ENCODE peak calls at places on chromosome 5, in four cellular contexts. One of them, this sample, is unnamed.

GRCh38 chr5:161513952-161514351 is 32.6 kb downstream of the GABRB2 start:
- DNase-seq in prostate gland: no peak
- DNase-seq in sigmoid colon: no peak
- DNase-seq in suprapubic skin: no peak
- DNase-seq in this sample: no peak

GRCh38 chr5:149837680-149838269 is 106.8 kb downstream of the PDE6A start:
- DNase-seq in prostate gland: peak
- DNase-seq in sigmoid colon: no peak
- DNase-seq in suprapubic skin: no peak
- DNase-seq in this sample: no peak

GRCh38 chr5:139600336-139600949 is 39.3 kb downstream of the UBE2D2 start:
- DNase-seq in prostate gland: no peak
- DNase-seq in sigmoid colon: no peak
- DNase-seq in suprapubic skin: no peak
- DNase-seq in this sample: no peak

GRCh38 chr5:170173227-170173626 is 59.6 kb upstream of the C5orf58 start:
- DNase-seq in prostate gland: no peak
- DNase-seq in sigmoid colon: no peak
- DNase-seq in suprapubic skin: no peak
- DNase-seq in this sample: no peak

GRCh38 chr5:128224336-128224735 is 140.8 kb downstream of the SLC12A2 start:
- DNase-seq in prostate gland: no peak
- DNase-seq in sigmoid colon: no peak
- DNase-seq in suprapubic skin: no peak
- DNase-seq in this sample: no peak

GRCh38 chr5:147635882-147636531 is 126.1 kb upstream of the DPYSL3 start:
- DNase-seq in prostate gland: no peak
- DNase-seq in sigmoid colon: no peak
- DNase-seq in suprapubic skin: no peak
- DNase-seq in this sample: no peak

GRCh38 chr5:139492700-139493192 is 10.2 kb upstream of the STING1 start:
- DNase-seq in prostate gland: no peak
- DNase-seq in sigmoid colon: no peak
- DNase-seq in suprapubic skin: no peak
- DNase-seq in this sample: no peak

GRCh38 chr5:108036484-108036883 is 345.4 kb downstream of the FBXL17 start:
- DNase-seq in prostate gland: no peak
- DNase-seq in sigmoid colon: no peak
- DNase-seq in suprapubic skin: no peak
- DNase-seq in this sample: no peak

GRCh38 chr5:89213584-89213983 is 330.6 kb upstream of the MEF2C start:
- DNase-seq in prostate gland: no peak
- DNase-seq in sigmoid colon: no peak
- DNase-seq in suprapubic skin: no peak
- DNase-seq in this sample: no peak

GRCh38 chr5:135139397-135140134 is 105.5 kb upstream of the PITX1 start:
- DNase-seq in prostate gland: no peak
- DNase-seq in sigmoid colon: peak
- DNase-seq in suprapubic skin: peak
- DNase-seq in this sample: no peak

GRCh38 chr5:90528704-90529233 is 615 bp downstream of the LYSMD3 start:
- DNase-seq in prostate gland: peak
- DNase-seq in sigmoid colon: no peak
- DNase-seq in suprapubic skin: no peak
- DNase-seq in this sample: no peak

GRCh38 chr5:151805414-151806225 is 33.9 kb downstream of the G3BP1 start:
- DNase-seq in prostate gland: no peak
- DNase-seq in sigmoid colon: no peak
- DNase-seq in suprapubic skin: no peak
- DNase-seq in this sample: no peak

GRCh38 chr5:83204651-83205050 is 127.3 kb downstream of the XRCC4 start:
- DNase-seq in prostate gland: no peak
- DNase-seq in sigmoid colon: no peak
- DNase-seq in suprapubic skin: no peak
- DNase-seq in this sample: no peak

GRCh38 chr5:463301-463700 is 20.3 kb downstream of the EXOC3 start:
- DNase-seq in prostate gland: no peak
- DNase-seq in sigmoid colon: peak
- DNase-seq in suprapubic skin: peak
- DNase-seq in this sample: no peak

GRCh38 chr5:90015584-90016018 is 394.0 kb downstream of the CETN3 start:
- DNase-seq in prostate gland: no peak
- DNase-seq in sigmoid colon: no peak
- DNase-seq in suprapubic skin: no peak
- DNase-seq in this sample: no peak

GRCh38 chr5:80069918-80070318 is 34.8 kb downstream of the THBS4 start:
- DNase-seq in prostate gland: no peak
- DNase-seq in sigmoid colon: no peak
- DNase-seq in suprapubic skin: no peak
- DNase-seq in this sample: no peak

GRCh38 chr5:30572279-30572678 is 621.2 kb upstream of the CDH6 start:
- DNase-seq in prostate gland: no peak
- DNase-seq in sigmoid colon: no peak
- DNase-seq in suprapubic skin: no peak
- DNase-seq in this sample: no peak

GRCh38 chr5:96067902-96068614 is 106.4 kb upstream of the ELL2 start:
- DNase-seq in prostate gland: peak
- DNase-seq in sigmoid colon: no peak
- DNase-seq in suprapubic skin: no peak
- DNase-seq in this sample: no peak

GRCh38 chr5:136025900-136026299 is 2.9 kb upstream of the TGFBI start:
- DNase-seq in prostate gland: no peak
- DNase-seq in sigmoid colon: peak
- DNase-seq in suprapubic skin: no peak
- DNase-seq in this sample: no peak

GRCh38 chr5:122845253-122846050 is at the start of gene SNX24:
- DNase-seq in prostate gland: peak
- DNase-seq in sigmoid colon: peak
- DNase-seq in suprapubic skin: peak
- DNase-seq in this sample: peak

GRCh38 chr5:179290681-179291540 is 54.4 kb downstream of the ADAMTS2 start:
- DNase-seq in prostate gland: no peak
- DNase-seq in sigmoid colon: peak
- DNase-seq in suprapubic skin: peak
- DNase-seq in this sample: no peak

DNA sequence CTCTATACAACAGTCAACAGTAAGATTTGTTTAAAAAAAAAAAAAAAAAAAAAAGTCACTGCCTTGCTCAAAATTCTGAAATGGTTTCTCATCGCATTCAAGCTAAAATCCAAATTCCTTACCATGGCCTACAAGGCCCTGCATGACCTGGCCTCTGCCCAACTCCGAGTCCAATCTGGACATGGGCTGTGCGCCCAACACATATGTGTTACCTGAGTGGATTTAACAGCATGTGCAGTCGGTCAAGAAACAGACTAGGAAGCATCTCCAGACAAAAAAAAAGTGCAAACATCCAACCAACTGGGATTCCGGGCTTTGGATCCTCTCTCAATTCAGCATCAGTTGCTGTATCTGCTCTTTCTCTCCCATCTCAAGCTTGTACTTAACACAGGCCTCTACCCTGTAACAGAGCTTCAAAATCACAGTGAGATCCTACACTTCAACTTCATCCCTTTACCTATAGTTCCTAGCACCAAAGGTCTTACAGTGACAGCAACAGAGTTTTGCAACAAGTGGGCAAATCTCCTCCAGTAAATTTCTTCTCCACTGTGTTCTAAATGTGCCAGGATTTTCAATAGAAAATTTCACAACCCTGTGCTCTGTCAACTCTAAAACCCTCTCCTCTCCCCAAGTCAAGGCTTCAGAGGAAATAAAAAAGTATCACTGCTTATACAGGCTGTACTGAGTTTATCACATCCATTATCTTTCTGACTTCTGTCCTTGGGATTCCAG is 19.6 kb downstream of the ZNF608 start:
- DNase-seq in prostate gland: no peak
- DNase-seq in sigmoid colon: no peak
- DNase-seq in suprapubic skin: no peak
- DNase-seq in this sample: no peak
- H3K27ac ChIP-seq in prostate gland: no peak
- H3K27ac ChIP-seq in sigmoid colon: no peak
- H3K27ac ChIP-seq in suprapubic skin: no peak
- H3K27ac ChIP-seq in this sample: no peak

GRCh38 chr5:154940772-154941620 is at the start of gene MRPL22:
- DNase-seq in prostate gland: peak
- DNase-seq in sigmoid colon: peak
- DNase-seq in suprapubic skin: peak
- DNase-seq in this sample: peak
- TF ChIP-seq POLR2A in prostate gland: peak
- TF ChIP-seq POLR2A in sigmoid colon: peak
- TF ChIP-seq POLR2A in suprapubic skin: peak
- TF ChIP-seq POLR2A in this sample: no peak

GRCh38 chr5:97098864-97099454 is 43.5 kb downstream of the LIX1 start:
- DNase-seq in prostate gland: no peak
- DNase-seq in sigmoid colon: no peak
- DNase-seq in suprapubic skin: no peak
- DNase-seq in this sample: no peak
- H3K4me3 ChIP-seq in prostate gland: no peak
- H3K4me3 ChIP-seq in sigmoid colon: peak
- H3K4me3 ChIP-seq in suprapubic skin: no peak
- H3K4me3 ChIP-seq in this sample: peak

GRCh38 chr5:37839441-37840035 is 303 bp downstream of the GDNF start:
- DNase-seq in prostate gland: no peak
- DNase-seq in sigmoid colon: peak
- DNase-seq in suprapubic skin: no peak
- DNase-seq in this sample: no peak
- H3K27ac ChIP-seq in prostate gland: peak
- H3K27ac ChIP-seq in sigmoid colon: peak
- H3K27ac ChIP-seq in suprapubic skin: no peak
- H3K27ac ChIP-seq in this sample: no peak

This sample was measured in tibial nerve.